ENCODE peak calls at places on chromosomes 4 and X, in six cellular contexts. One of them, this sample, is unnamed.
A peak's percentile ranks its signal among the peaks of the same experiment; 100 is the strongest.

GRCh38 chrX:10904220-10904619 is 206.9 kb upstream of the HCCS start:
- DNase-seq in esophagus squamous epithelium: no peak
- DNase-seq in right lobe of liver: no peak
- DNase-seq in A673: no peak
- DNase-seq in H9: no peak
- DNase-seq in B cell: no peak
- DNase-seq in this sample: peak; percentile 69

GRCh38 chrX:65679071-65679540 is 11.7 kb downstream of the MSN start:
- DNase-seq in esophagus squamous epithelium: no peak
- DNase-seq in right lobe of liver: no peak
- DNase-seq in A673: no peak
- DNase-seq in H9: no peak
- DNase-seq in B cell: no peak
- DNase-seq in this sample: no peak

GRCh38 chr4:109294006-109294405 is 8.5 kb downstream of the COL25A1 start:
- DNase-seq in esophagus squamous epithelium: no peak
- DNase-seq in right lobe of liver: no peak
- DNase-seq in A673: peak; percentile 90
- DNase-seq in H9: peak; percentile 51
- DNase-seq in B cell: no peak
- DNase-seq in this sample: no peak

GRCh38 chr4:54954656-54955388 is 170.6 kb downstream of the KDR start:
- DNase-seq in esophagus squamous epithelium: no peak
- DNase-seq in right lobe of liver: no peak
- DNase-seq in A673: no peak
- DNase-seq in H9: no peak
- DNase-seq in B cell: no peak
- DNase-seq in this sample: no peak

GRCh38 chr4:76458829-76459228 is 23.8 kb downstream of the SHROOM3 start:
- DNase-seq in esophagus squamous epithelium: no peak
- DNase-seq in right lobe of liver: no peak
- DNase-seq in A673: peak; percentile 35
- DNase-seq in H9: no peak
- DNase-seq in B cell: no peak
- DNase-seq in this sample: no peak

GRCh38 chr4:1041147-1041935 is 29.9 kb downstream of the FGFRL1 start:
- DNase-seq in esophagus squamous epithelium: no peak
- DNase-seq in right lobe of liver: no peak
- DNase-seq in A673: no peak
- DNase-seq in H9: no peak
- DNase-seq in B cell: no peak
- DNase-seq in this sample: peak; percentile 32

GRCh38 chr4:168811793-168812651 is 198.0 kb downstream of the CBR4 start:
- DNase-seq in esophagus squamous epithelium: no peak
- DNase-seq in right lobe of liver: no peak
- DNase-seq in A673: peak; percentile 28
- DNase-seq in H9: no peak
- DNase-seq in B cell: no peak
- DNase-seq in this sample: peak; percentile 77

GRCh38 chr4:75892508-75892907 is 9.7 kb downstream of the PPEF2 start:
- DNase-seq in esophagus squamous epithelium: no peak
- DNase-seq in right lobe of liver: no peak
- DNase-seq in A673: no peak
- DNase-seq in H9: peak; percentile 58
- DNase-seq in B cell: no peak
- DNase-seq in this sample: no peak

GRCh38 chr4:48979897-48980579 is 6.0 kb upstream of the CWH43 start:
- DNase-seq in esophagus squamous epithelium: no peak
- DNase-seq in right lobe of liver: no peak
- DNase-seq in A673: no peak
- DNase-seq in H9: no peak
- DNase-seq in B cell: no peak
- DNase-seq in this sample: no peak

GRCh38 chrX:68665502-68665901 is 18.0 kb downstream of the STARD8 start:
- DNase-seq in esophagus squamous epithelium: no peak
- DNase-seq in right lobe of liver: no peak
- DNase-seq in A673: no peak
- DNase-seq in H9: no peak
- DNase-seq in B cell: no peak
- DNase-seq in this sample: no peak

GRCh38 chrX:68358679-68359078 is 74.6 kb downstream of the OPHN1 start:
- DNase-seq in esophagus squamous epithelium: no peak
- DNase-seq in right lobe of liver: no peak
- DNase-seq in A673: no peak
- DNase-seq in H9: no peak
- DNase-seq in B cell: no peak
- DNase-seq in this sample: no peak

GRCh38 chr4:29467044-29467717 is 1253.0 kb upstream of the PCDH7 start:
- DNase-seq in esophagus squamous epithelium: no peak
- DNase-seq in right lobe of liver: no peak
- DNase-seq in A673: no peak
- DNase-seq in H9: no peak
- DNase-seq in B cell: no peak
- DNase-seq in this sample: no peak

GRCh38 chr4:86291180-86291579 is 68.7 kb downstream of the MAPK10 start:
- DNase-seq in esophagus squamous epithelium: no peak
- DNase-seq in right lobe of liver: no peak
- DNase-seq in A673: no peak
- DNase-seq in H9: no peak
- DNase-seq in B cell: no peak
- DNase-seq in this sample: no peak

GRCh38 chrX:119647552-119648420 is 41.6 kb upstream of the NKRF start:
- DNase-seq in esophagus squamous epithelium: no peak
- DNase-seq in right lobe of liver: no peak
- DNase-seq in A673: no peak
- DNase-seq in H9: no peak
- DNase-seq in B cell: peak; percentile 42
- DNase-seq in this sample: no peak

GRCh38 chr4:6032249-6033244 is 14.3 kb upstream of the C4orf50 start:
- DNase-seq in esophagus squamous epithelium: no peak
- DNase-seq in right lobe of liver: no peak
- DNase-seq in A673: no peak
- DNase-seq in H9: no peak
- DNase-seq in B cell: no peak
- DNase-seq in this sample: peak; percentile 2

GRCh38 chr4:18568600-18568999 is 547.0 kb upstream of the LCORL start:
- DNase-seq in esophagus squamous epithelium: no peak
- DNase-seq in right lobe of liver: no peak
- DNase-seq in A673: peak; percentile 4
- DNase-seq in H9: no peak
- DNase-seq in B cell: no peak
- DNase-seq in this sample: no peak

DNA sequence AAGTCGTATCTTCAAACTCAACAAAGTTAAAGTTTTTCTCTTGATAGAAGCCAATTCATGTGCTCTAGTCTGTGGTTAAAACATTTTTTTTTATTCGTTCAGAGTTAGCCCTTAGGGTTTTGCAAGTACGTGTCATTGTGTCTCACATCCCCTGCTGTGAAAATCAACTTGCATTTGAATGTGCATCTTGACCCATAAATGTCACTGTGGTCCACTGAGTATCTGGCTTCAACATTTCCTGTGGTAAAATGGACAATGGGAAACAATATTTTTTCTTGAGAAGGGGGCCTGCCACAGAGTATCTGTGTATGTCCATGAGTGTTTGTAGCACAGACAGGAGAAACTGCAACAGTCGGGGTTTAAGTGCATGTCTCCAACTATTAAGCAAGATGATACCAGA is 554.8 kb upstream of the TENM3 start:
- DNase-seq in esophagus squamous epithelium: no peak
- DNase-seq in right lobe of liver: no peak
- DNase-seq in A673: peak; percentile 1
- DNase-seq in H9: no peak
- DNase-seq in B cell: no peak
- DNase-seq in this sample: peak; percentile 29
- TF ChIP-seq CTCF in esophagus squamous epithelium: no peak
- TF ChIP-seq CTCF in right lobe of liver: no peak
- TF ChIP-seq CTCF in A673: no peak
- TF ChIP-seq CTCF in H9: no peak
- TF ChIP-seq CTCF in B cell: no peak
- TF ChIP-seq CTCF in this sample: no peak

GRCh38 chr4:46329118-46329976 is 60.6 kb downstream of the GABRA2 start:
- DNase-seq in esophagus squamous epithelium: no peak
- DNase-seq in right lobe of liver: no peak
- DNase-seq in A673: peak; percentile 66
- DNase-seq in H9: peak; percentile 46
- DNase-seq in B cell: no peak
- DNase-seq in this sample: no peak
- TF ChIP-seq CTCF in esophagus squamous epithelium: no peak
- TF ChIP-seq CTCF in right lobe of liver: peak; percentile 48
- TF ChIP-seq CTCF in A673: peak; percentile 67
- TF ChIP-seq CTCF in H9: peak; percentile 77
- TF ChIP-seq CTCF in B cell: no peak
- TF ChIP-seq CTCF in this sample: no peak

GRCh38 chr4:138577145-138577544 is 335.0 kb upstream of the SLC7A11 start:
- DNase-seq in esophagus squamous epithelium: no peak
- DNase-seq in right lobe of liver: no peak
- DNase-seq in A673: no peak
- DNase-seq in H9: no peak
- DNase-seq in B cell: no peak
- DNase-seq in this sample: no peak
- TF ChIP-seq CTCF in esophagus squamous epithelium: no peak
- TF ChIP-seq CTCF in right lobe of liver: no peak
- TF ChIP-seq CTCF in A673: no peak
- TF ChIP-seq CTCF in H9: no peak
- TF ChIP-seq CTCF in B cell: no peak
- TF ChIP-seq CTCF in this sample: no peak

GRCh38 chr4:110344165-110344564 is 131.8 kb upstream of the ENPEP start:
- DNase-seq in esophagus squamous epithelium: no peak
- DNase-seq in right lobe of liver: no peak
- DNase-seq in A673: peak; percentile 71
- DNase-seq in H9: no peak
- DNase-seq in B cell: no peak
- DNase-seq in this sample: no peak
- TF ChIP-seq CTCF in esophagus squamous epithelium: no peak
- TF ChIP-seq CTCF in right lobe of liver: peak; percentile 42
- TF ChIP-seq CTCF in A673: peak; percentile 67
- TF ChIP-seq CTCF in H9: peak; percentile 69
- TF ChIP-seq CTCF in B cell: no peak
- TF ChIP-seq CTCF in this sample: peak; percentile 42

GRCh38 chr4:63302078-63302477 is 1107.2 kb downstream of the TECRL start:
- DNase-seq in esophagus squamous epithelium: no peak
- DNase-seq in right lobe of liver: no peak
- DNase-seq in A673: no peak
- DNase-seq in H9: no peak
- DNase-seq in B cell: no peak
- DNase-seq in this sample: no peak

DNA sequence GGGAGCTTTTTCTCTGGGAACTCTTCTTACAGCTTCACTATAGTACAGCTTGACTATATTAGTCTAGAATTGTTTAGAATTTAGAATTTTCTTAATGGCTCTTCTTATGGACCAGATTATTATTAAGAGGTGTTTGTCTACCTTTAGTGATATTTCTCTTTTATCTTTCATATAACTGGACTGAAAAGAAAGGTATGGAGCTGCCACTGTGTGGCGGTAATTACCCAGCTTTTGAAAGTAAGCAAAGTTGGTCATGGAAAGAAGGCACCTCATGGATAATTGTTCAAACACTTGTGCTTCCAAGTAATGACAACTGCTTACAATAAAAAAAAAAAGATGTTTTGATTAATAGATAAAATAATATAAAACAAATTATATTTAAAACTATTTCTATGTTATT is 1112.5 kb downstream of the TECRL start:
- DNase-seq in esophagus squamous epithelium: no peak
- DNase-seq in right lobe of liver: no peak
- DNase-seq in A673: no peak
- DNase-seq in H9: no peak
- DNase-seq in B cell: no peak
- DNase-seq in this sample: no peak
- TF ChIP-seq CTCF in esophagus squamous epithelium: no peak
- TF ChIP-seq CTCF in right lobe of liver: no peak
- TF ChIP-seq CTCF in A673: no peak
- TF ChIP-seq CTCF in H9: peak; percentile 71
- TF ChIP-seq CTCF in B cell: no peak
- TF ChIP-seq CTCF in this sample: no peak

GRCh38 chrX:16671005-16671404 is 21.0 kb downstream of the S100G start:
- DNase-seq in esophagus squamous epithelium: no peak
- DNase-seq in right lobe of liver: no peak
- DNase-seq in A673: peak; percentile 75
- DNase-seq in H9: no peak
- DNase-seq in B cell: no peak
- DNase-seq in this sample: peak; percentile 76
- TF ChIP-seq CTCF in esophagus squamous epithelium: no peak
- TF ChIP-seq CTCF in right lobe of liver: peak; percentile 31
- TF ChIP-seq CTCF in A673: peak; percentile 57
- TF ChIP-seq CTCF in H9: peak; percentile 74
- TF ChIP-seq CTCF in B cell: no peak
- TF ChIP-seq CTCF in this sample: peak; percentile 49